ENCODE peak calls at places on chromosomes 16 and 17, in six cellular contexts. W is A172, J is T-cell, I is neuronal stem cell, M is HTR-8/SVneo, B is AG08396. H is an unnamed sample.

GRCh38 chr17:82464567-82464929 is 6.0 kb downstream of the NARF start:
- DNase-seq in W (no peak), J (no peak), I (no peak), M (no peak), B (no peak), H (no peak)

GRCh38 chr16:72908362-72908838 is 139.5 kb downstream of the ZFHX3 start:
- DNase-seq in J (no peak), M (no peak), W (no peak), B (no peak), I (no peak), H (no peak)

GRCh38 chr16:69444873-69445517 is 20.6 kb downstream of the CYB5B start:
- DNase-seq in B (no peak), J (no peak), I (no peak), W (peak; percentile 21), M (no peak), H (no peak)

GRCh38 chr16:72664122-72664479 is 383.8 kb downstream of the ZFHX3 start:
- DNase-seq in B (no peak), M (no peak), J (no peak), I (peak; percentile 5), W (no peak), H (no peak)

GRCh38 chr17:41322264-41322902 is 6.9 kb upstream of the KRTAP17-1 start:
- DNase-seq in B (peak; percentile 55), M (peak; percentile 68), I (peak; percentile 18), J (no peak), W (peak; percentile 75), H (no peak)

GRCh38 chr17:28712037-28712704 is 483 bp upstream of the PROCA1 start:
- DNase-seq in W (no peak), J (peak; percentile 29), I (no peak), B (no peak), M (no peak), H (peak; percentile 47)

GRCh38 chr17:19755392-19755791 is 7.3 kb upstream of the ALDH3A1 start:
- DNase-seq in B (no peak), M (no peak), W (no peak), J (no peak), I (no peak), H (no peak)

GRCh38 chr17:44102845-44103622 is 20.4 kb downstream of the HDAC5 start:
- DNase-seq in M (no peak), J (no peak), I (no peak), W (no peak), B (no peak), H (no peak)

GRCh38 chr17:17766351-17767095 is 70.3 kb downstream of the SREBF1 start:
- DNase-seq in M (no peak), W (no peak), B (no peak), J (no peak), I (no peak), H (no peak)

GRCh38 chr17:29115906-29116651 is 64.1 kb downstream of the MYO18A start:
- DNase-seq in W (peak; percentile 89), B (peak; percentile 73), J (no peak), M (peak; percentile 71), I (no peak), H (peak; percentile 58)

GRCh38 chr17:78495634-78496033 is 81.6 kb downstream of the DNAH17 start:
- DNase-seq in W (no peak), M (no peak), B (no peak), J (no peak), I (no peak), H (no peak)

GRCh38 chr17:65408050-65408449 is 153.4 kb downstream of the AXIN2 start:
- DNase-seq in M (no peak), B (no peak), J (no peak), W (no peak), I (no peak), H (no peak)

GRCh38 chr16:23155445-23156049 is 6.3 kb upstream of the USP31 start:
- DNase-seq in J (no peak), M (no peak), W (peak; percentile 13), B (no peak), I (no peak), H (no peak)

GRCh38 chr16:10834766-10835165 is 16.2 kb upstream of the TVP23A start:
- DNase-seq in I (no peak), M (no peak), W (no peak), J (no peak), B (no peak), H (no peak)

GRCh38 chr17:56831364-56832095 is 2.2 kb downstream of the C17orf67 start:
- DNase-seq in J (no peak), B (no peak), I (no peak), W (no peak), M (no peak), H (no peak)

GRCh38 chr16:1768767-1769401 is 2.5 kb downstream of the NME3 start:
- DNase-seq in W (no peak), I (no peak), B (no peak), J (no peak), M (no peak), H (no peak)

GRCh38 chr17:80133626-80133970 is 13.3 kb downstream of the EIF4A3 start:
- DNase-seq in M (no peak), B (no peak), J (no peak), I (no peak), W (no peak), H (no peak)

GRCh38 chr17:28174352-28175046 is 132.0 kb downstream of the NLK start:
- DNase-seq in J (peak; percentile 13), I (no peak), W (peak; percentile 10), M (no peak), B (no peak), H (no peak)

GRCh38 chr16:50940275-50940854 is 198.5 kb downstream of the CYLD start:
- DNase-seq in M (no peak), B (no peak), W (no peak), I (no peak), J (no peak), H (no peak)

GRCh38 chr16:88035292-88035691 is 84.1 kb downstream of the BANP start:
- DNase-seq in B (no peak), I (no peak), M (no peak), J (no peak), W (no peak), H (no peak)

GRCh38 chr17:43018008-43018853 is 4.0 kb downstream of the VAT1 start:
- DNase-seq in M (no peak), W (no peak), J (peak; percentile 23), I (peak; percentile 56), B (no peak), H (no peak)

GRCh38 chr17:35057332-35057915 is 6.1 kb downstream of the RFFL start:
- DNase-seq in B (no peak), J (no peak), I (no peak), W (no peak), M (no peak), H (no peak)

GRCh38 chr17:10631048-10631700 is 25.9 kb downstream of the MYH3 start:
- DNase-seq in B (peak; percentile 55), J (no peak), W (peak; percentile 38), I (no peak), M (peak; percentile 37), H (peak; percentile 21)

GRCh38 chr17:45310380-45311324 is 6.2 kb downstream of the MAP3K14 start:
- DNase-seq in W (no peak), B (no peak), M (no peak), J (no peak), I (no peak), H (no peak)

GRCh38 chr17:1012823-1013728 is 16.1 kb downstream of the TIMM22 start:
- DNase-seq in B (no peak), M (no peak), I (no peak), J (no peak), W (no peak), H (no peak)

GRCh38 chr16:47320546-47321315 is 140.1 kb downstream of the ITFG1 start:
- DNase-seq in I (no peak), W (no peak), M (no peak), J (no peak), B (peak; percentile 18), H (no peak)

GRCh38 chr16:77191259-77191969 is 424 bp downstream of the MON1B start:
- DNase-seq in W (no peak), M (no peak), J (peak; percentile 24), I (no peak), B (no peak), H (no peak)

GRCh38 chr16:648071-648785 is 937 bp upstream of the WDR90 start:
- DNase-seq in B (peak; percentile 61), I (no peak), M (no peak), J (no peak), W (no peak), H (peak; percentile 67)

GRCh38 chr16:84341533-84342295 is 26.6 kb upstream of the ATP2C2 start:
- DNase-seq in I (no peak), M (no peak), B (no peak), W (no peak), J (no peak), H (no peak)

GRCh38 chr16:72291121-72291520 is 119.2 kb upstream of the PMFBP1 start:
- DNase-seq in B (no peak), J (no peak), M (no peak), I (no peak), W (peak; percentile 66), H (no peak)

GRCh38 chr17:12097326-12097725 is 76.6 kb downstream of the MAP2K4 start:
- DNase-seq in J (no peak), M (no peak), B (no peak), W (no peak), I (no peak), H (no peak)

GRCh38 chr16:64356267-64356666 is 765.6 kb downstream of the CDH11 start:
- DNase-seq in W (peak; percentile 29), M (no peak), B (peak; percentile 45), J (no peak), I (no peak), H (no peak)

GRCh38 chr17:82449883-82450356 is 632 bp downstream of the CYBC1 start:
- DNase-seq in J (no peak), B (no peak), W (no peak), I (no peak), M (no peak), H (no peak)

GRCh38 chr17:53525590-53525989 is 297.1 kb upstream of the KIF2B start:
- DNase-seq in J (no peak), I (no peak), B (no peak), M (no peak), W (no peak), H (no peak)